ENCODE peak calls at places on chromosomes 2 and 18, in six cellular contexts. Q is NCI-H345; U is fibroblast of the aortic adventitia; R is CD4-positive, alpha-beta T cell; P is T follicular helper cell; D is GF-D8. O is an unnamed sample.

GRCh38 chr2:38740851-38741541 is 10.2 kb downstream of the SRSF7 start:
- DNase-seq in U (peak), P (no peak), D (peak), Q (peak), R (no peak), O (peak)

GRCh38 chr2:241061275-241061674 is 40.8 kb downstream of the MTERF4 start:
- DNase-seq in Q (no peak), R (no peak), P (no peak), U (peak), D (no peak), O (no peak)

GRCh38 chr18:715626-716025 is 3.2 kb upstream of the ENOSF1 start:
- DNase-seq in R (no peak), D (no peak), P (no peak), Q (no peak), U (peak), O (no peak)

GRCh38 chr2:207480521-207481034 is 49.2 kb upstream of the CREB1 start:
- DNase-seq in R (no peak), D (no peak), Q (no peak), U (no peak), P (no peak), O (no peak)

GRCh38 chr2:98464772-98465310 is 20.2 kb downstream of the INPP4A start:
- DNase-seq in R (no peak), U (no peak), Q (no peak), P (no peak), D (peak), O (no peak)

GRCh38 chr18:23377669-23378469 is 75.2 kb upstream of the RIOK3 start:
- DNase-seq in Q (no peak), R (no peak), P (no peak), U (peak), D (no peak), O (peak)

GRCh38 chr18:76425299-76426101 is 69.5 kb downstream of the ZNF516 start:
- DNase-seq in U (peak), Q (no peak), D (no peak), P (no peak), R (no peak), O (no peak)

GRCh38 chr2:236644502-236644911 is 74.9 kb downstream of the ACKR3 start:
- DNase-seq in R (no peak), P (no peak), U (no peak), Q (no peak), D (no peak), O (no peak)

GRCh38 chr2:72001937-72002690 is 145.5 kb downstream of the CYP26B1 start:
- DNase-seq in Q (no peak), R (no peak), D (no peak), P (no peak), U (no peak), O (no peak)

GRCh38 chr2:234275515-234275914 is 221.4 kb downstream of the ARL4C start:
- DNase-seq in D (no peak), P (no peak), Q (peak), R (no peak), U (no peak), O (no peak)

GRCh38 chr2:13492262-13492661 is 775.5 kb downstream of the TRIB2 start:
- DNase-seq in Q (no peak), D (no peak), P (no peak), R (no peak), U (no peak), O (no peak)

GRCh38 chr2:24993797-24994196 is 22.0 kb upstream of the DNAJC27 start:
- DNase-seq in Q (no peak), U (peak), D (no peak), P (no peak), R (no peak), O (no peak)

GRCh38 chr18:37317486-37317885 is 248.1 kb downstream of the CELF4 start:
- DNase-seq in U (no peak), R (no peak), P (no peak), Q (no peak), D (no peak), O (no peak)

GRCh38 chr2:235935773-235936172 is 232.4 kb downstream of the GBX2 start:
- DNase-seq in R (no peak), D (no peak), Q (no peak), U (no peak), P (no peak), O (no peak)

GRCh38 chr18:11667578-11667977 is 21.5 kb upstream of the GNAL start:
- DNase-seq in R (no peak), D (no peak), Q (no peak), P (no peak), U (no peak), O (no peak)

GRCh38 chr18:12821408-12821807 is 62.6 kb downstream of the PTPN2 start:
- DNase-seq in R (no peak), Q (no peak), D (no peak), U (no peak), P (no peak), O (no peak)

GRCh38 chr2:198096007-198096406 is 291.6 kb downstream of the PLCL1 start:
- DNase-seq in D (no peak), U (no peak), R (no peak), P (no peak), Q (no peak), O (no peak)

GRCh38 chr18:10518595-10519273 is 7.1 kb upstream of the NAPG start:
- DNase-seq in D (no peak), U (peak), Q (no peak), R (no peak), P (no peak), O (no peak)

GRCh38 chr2:120577896-120578295 is 157.8 kb upstream of the GLI2 start:
- DNase-seq in Q (no peak), P (no peak), R (no peak), U (no peak), D (no peak), O (no peak)

GRCh38 chr18:46386788-46387187 is 270.2 kb downstream of the LOXHD1 start:
- DNase-seq in D (no peak), P (no peak), R (no peak), U (peak), Q (no peak), O (no peak)

GRCh38 chr2:14189929-14190328 is 442.6 kb upstream of the LRATD1 start:
- DNase-seq in U (no peak), P (no peak), Q (no peak), R (no peak), D (no peak), O (no peak)

GRCh38 chr2:189528617-189529016 is 52.0 kb downstream of the SLC40A1 start:
- DNase-seq in U (no peak), Q (no peak), D (no peak), R (no peak), P (no peak), O (no peak)

GRCh38 chr2:63983986-63984605 is 35.1 kb downstream of the VPS54 start:
- DNase-seq in Q (no peak), R (no peak), U (no peak), D (peak), P (no peak), O (no peak)

GRCh38 chr18:32383040-32383819 is 87.5 kb downstream of the GAREM1 start:
- DNase-seq in P (no peak), Q (no peak), R (no peak), U (peak), D (no peak), O (peak)

GRCh38 chr2:99153921-99154604 is 679 bp downstream of the TSGA10 start:
- DNase-seq in U (peak), P (no peak), Q (no peak), R (no peak), D (no peak), O (no peak)

GRCh38 chr2:21466528-21466927 is 342.8 kb downstream of the TDRD15 start:
- DNase-seq in Q (no peak), U (no peak), D (no peak), R (no peak), P (no peak), O (no peak)

GRCh38 chr2:120469486-120469885 is 123.5 kb downstream of the INHBB start:
- DNase-seq in D (no peak), P (no peak), Q (no peak), U (peak), R (no peak), O (no peak)

GRCh38 chr2:110865188-110865587 is 132.8 kb downstream of the ACOXL start:
- DNase-seq in Q (no peak), D (no peak), R (no peak), P (no peak), U (peak), O (no peak)

GRCh38 chr18:79393181-79393598 is 2.5 kb upstream of the NFATC1 start:
- DNase-seq in D (no peak), R (no peak), U (no peak), P (no peak), Q (peak), O (no peak)

GRCh38 chr2:221629478-221629877 is 57.4 kb upstream of the EPHA4 start:
- DNase-seq in P (no peak), R (no peak), U (peak), D (no peak), Q (no peak), O (peak)

GRCh38 chr2:29233428-29233827 is 118.2 kb downstream of the CLIP4 start:
- DNase-seq in U (no peak), Q (peak), R (no peak), P (no peak), D (no peak), O (no peak)

GRCh38 chr2:14558382-14558919 is 74.1 kb upstream of the LRATD1 start:
- DNase-seq in P (no peak), D (no peak), Q (no peak), R (no peak), U (no peak), O (no peak)

GRCh38 chr2:200435379-200435778 is 74.5 kb downstream of the KCTD18 start:
- DNase-seq in Q (no peak), P (no peak), U (no peak), D (no peak), R (no peak), O (no peak)

GRCh38 chr2:96088340-96089335 is 27.7 kb downstream of the ADRA2B start:
- DNase-seq in R (no peak), P (no peak), Q (no peak), U (no peak), D (no peak), O (no peak)

GRCh38 chr2:218834685-218835084 is 3.1 kb upstream of the PRKAG3 start:
- DNase-seq in P (no peak), Q (no peak), U (no peak), R (no peak), D (no peak), O (no peak)

GRCh38 chr18:39863916-39864315 is 2091.1 kb upstream of the PIK3C3 start:
- DNase-seq in Q (no peak), R (no peak), U (no peak), P (no peak), D (no peak), O (no peak)

GRCh38 chr2:20229322-20230201 is 4.6 kb upstream of the SDC1 start:
- DNase-seq in Q (no peak), R (no peak), D (no peak), P (no peak), U (peak), O (no peak)

GRCh38 chr2:219124379-219125110 is 36.1 kb downstream of the NHEJ1 start:
- DNase-seq in R (no peak), P (no peak), U (peak), D (no peak), Q (no peak), O (no peak)

GRCh38 chr2:240932724-240933047 is 26.6 kb downstream of the CROCC2 start:
- DNase-seq in U (no peak), Q (no peak), D (no peak), R (no peak), P (no peak), O (no peak)